ENCODE peak calls at places on chromosomes 2 and 18, in seven cellular contexts. I is fibroblast of lung; K is activated naive CD4-positive, alpha-beta T cell; P is lung; D is iPS-NIHi11; A is MCF 10A; Q is NCI-H526. F is an unnamed sample.
A peak's percentile ranks its signal among the peaks of the same experiment; 100 is the strongest.

GRCh38 chr2:47002480-47003381 is 87.1 kb upstream of the MCFD2 start:
- DNase-seq in D (peak; percentile 58), K (no peak), A (no peak), Q (peak; percentile 22), I (peak; percentile 49), P (no peak), F (no peak)

GRCh38 chr2:100938031-100939026 is 63.8 kb upstream of the RPL31 start:
- DNase-seq in K (no peak), P (no peak), Q (no peak), D (no peak), A (no peak), I (no peak), F (no peak)

GRCh38 chr18:50117876-50118275 is 77.1 kb downstream of the MYO5B start:
- DNase-seq in K (no peak), P (no peak), A (peak; percentile 27), I (no peak), Q (no peak), D (no peak), F (no peak)

GRCh38 chr2:27737676-27738348 is 33.7 kb upstream of the MRPL33 start:
- DNase-seq in Q (no peak), D (no peak), K (no peak), A (peak; percentile 59), P (no peak), I (peak; percentile 82), F (peak; percentile 56)

GRCh38 chr2:178301595-178302324 is 107.4 kb downstream of the OSBPL6 start:
- DNase-seq in I (no peak), Q (no peak), K (no peak), A (no peak), D (no peak), P (peak; percentile 37), F (no peak)

GRCh38 chr2:142061733-142062132 is 69.1 kb downstream of the LRP1B start:
- DNase-seq in P (no peak), A (no peak), Q (no peak), K (no peak), D (no peak), I (no peak), F (no peak)

GRCh38 chr2:113892004-113892740 is 2.3 kb downstream of the ACTR3 start:
- DNase-seq in P (no peak), K (no peak), D (no peak), A (no peak), I (no peak), Q (no peak), F (no peak)

GRCh38 chr2:44777542-44777941 is 164.0 kb upstream of the SIX3 start:
- DNase-seq in I (no peak), Q (peak; percentile 47), P (no peak), K (no peak), D (peak; percentile 67), A (no peak), F (no peak)

GRCh38 chr2:72793798-72794447 is 31.9 kb downstream of the EXOC6B start:
- DNase-seq in P (no peak), K (no peak), I (peak; percentile 44), A (no peak), Q (no peak), D (no peak), F (no peak)